ENCODE peak calls at places on chromosome 5, in seven cellular contexts. One of them, this sample, is unnamed.

GRCh38 chr5:149434162-149435014 is 55.3 kb upstream of the IL17B start:
- DNase-seq in A549: peak; percentile 61
- DNase-seq in IMR-90: peak; percentile 82
- DNase-seq in K562: peak; percentile 76
- DNase-seq in SK-N-SH: peak; percentile 88
- DNase-seq in HepG2: no peak
- DNase-seq in GM12878: no peak
- DNase-seq in this sample: peak; percentile 62

GRCh38 chr5:176553260-176554085 is 4.3 kb downstream of the CDHR2 start:
- DNase-seq in A549: peak; percentile 48
- DNase-seq in IMR-90: no peak
- DNase-seq in K562: no peak
- DNase-seq in SK-N-SH: no peak
- DNase-seq in HepG2: no peak
- DNase-seq in GM12878: no peak
- DNase-seq in this sample: no peak

GRCh38 chr5:127599847-127600246 is 49.0 kb upstream of the CTXN3 start:
- DNase-seq in A549: no peak
- DNase-seq in IMR-90: no peak
- DNase-seq in K562: no peak
- DNase-seq in SK-N-SH: no peak
- DNase-seq in HepG2: no peak
- DNase-seq in GM12878: no peak
- DNase-seq in this sample: no peak

GRCh38 chr5:157241483-157241882 is 24.4 kb upstream of the CYFIP2 start:
- DNase-seq in A549: no peak
- DNase-seq in IMR-90: peak; percentile 30
- DNase-seq in K562: no peak
- DNase-seq in SK-N-SH: no peak
- DNase-seq in HepG2: no peak
- DNase-seq in GM12878: no peak
- DNase-seq in this sample: no peak

GRCh38 chr5:140358738-140359310 is 1.2 kb upstream of the SLC4A9 start:
- DNase-seq in A549: peak; percentile 51
- DNase-seq in IMR-90: peak; percentile 51
- DNase-seq in K562: no peak
- DNase-seq in SK-N-SH: peak; percentile 50
- DNase-seq in HepG2: peak; percentile 37
- DNase-seq in GM12878: no peak
- DNase-seq in this sample: no peak

GRCh38 chr5:14405706-14406553 is 175.7 kb upstream of the OTULINL start:
- DNase-seq in A549: no peak
- DNase-seq in IMR-90: no peak
- DNase-seq in K562: no peak
- DNase-seq in SK-N-SH: no peak
- DNase-seq in HepG2: no peak
- DNase-seq in GM12878: no peak
- DNase-seq in this sample: no peak

GRCh38 chr5:154714271-154714986 is 40.7 kb upstream of the LARP1 start:
- DNase-seq in A549: no peak
- DNase-seq in IMR-90: peak; percentile 77
- DNase-seq in K562: no peak
- DNase-seq in SK-N-SH: no peak
- DNase-seq in HepG2: peak; percentile 66
- DNase-seq in GM12878: peak; percentile 32
- DNase-seq in this sample: no peak

GRCh38 chr5:149466457-149466972 is 84.7 kb downstream of the CSNK1A1 start:
- DNase-seq in A549: peak; percentile 65
- DNase-seq in IMR-90: peak; percentile 95
- DNase-seq in K562: peak; percentile 81
- DNase-seq in SK-N-SH: no peak
- DNase-seq in HepG2: no peak
- DNase-seq in GM12878: no peak
- DNase-seq in this sample: no peak

GRCh38 chr5:40383719-40384651 is 295.7 kb upstream of the PTGER4 start:
- DNase-seq in A549: peak; percentile 23
- DNase-seq in IMR-90: peak; percentile 87
- DNase-seq in K562: no peak
- DNase-seq in SK-N-SH: no peak
- DNase-seq in HepG2: no peak
- DNase-seq in GM12878: no peak
- DNase-seq in this sample: no peak

GRCh38 chr5:4295663-4296339 is 700.2 kb downstream of the IRX1 start:
- DNase-seq in A549: no peak
- DNase-seq in IMR-90: no peak
- DNase-seq in K562: peak; percentile 6
- DNase-seq in SK-N-SH: peak; percentile 45
- DNase-seq in HepG2: no peak
- DNase-seq in GM12878: no peak
- DNase-seq in this sample: peak; percentile 69

GRCh38 chr5:134125195-134126015 is 10.9 kb downstream of the TCF7 start:
- DNase-seq in A549: no peak
- DNase-seq in IMR-90: peak; percentile 96
- DNase-seq in K562: no peak
- DNase-seq in SK-N-SH: peak; percentile 82
- DNase-seq in HepG2: no peak
- DNase-seq in GM12878: no peak
- DNase-seq in this sample: no peak

GRCh38 chr5:122434120-122434519 is 122.1 kb downstream of the SNCAIP start:
- DNase-seq in A549: no peak
- DNase-seq in IMR-90: no peak
- DNase-seq in K562: no peak
- DNase-seq in SK-N-SH: no peak
- DNase-seq in HepG2: no peak
- DNase-seq in GM12878: no peak
- DNase-seq in this sample: no peak

GRCh38 chr5:136026636-136027035 is 2.2 kb upstream of the TGFBI start:
- DNase-seq in A549: no peak
- DNase-seq in IMR-90: no peak
- DNase-seq in K562: no peak
- DNase-seq in SK-N-SH: no peak
- DNase-seq in HepG2: no peak
- DNase-seq in GM12878: no peak
- DNase-seq in this sample: no peak

GRCh38 chr5:132475939-132476852 is 14.4 kb downstream of the IRF1 start:
- DNase-seq in A549: no peak
- DNase-seq in IMR-90: no peak
- DNase-seq in K562: no peak
- DNase-seq in SK-N-SH: no peak
- DNase-seq in HepG2: peak; percentile 83
- DNase-seq in GM12878: no peak
- DNase-seq in this sample: no peak

GRCh38 chr5:145347026-145347616 is 488.0 kb downstream of the PRELID2 start:
- DNase-seq in A549: peak; percentile 36
- DNase-seq in IMR-90: peak; percentile 72
- DNase-seq in K562: peak; percentile 0
- DNase-seq in SK-N-SH: peak; percentile 24
- DNase-seq in HepG2: peak; percentile 9
- DNase-seq in GM12878: no peak
- DNase-seq in this sample: no peak

GRCh38 chr5:72107874-72108199 is 562 bp downstream of the MAP1B start:
- DNase-seq in A549: peak; percentile 55
- DNase-seq in IMR-90: no peak
- DNase-seq in K562: peak; percentile 78
- DNase-seq in SK-N-SH: no peak
- DNase-seq in HepG2: no peak
- DNase-seq in GM12878: no peak
- DNase-seq in this sample: no peak

GRCh38 chr5:34045996-34046395 is 3.0 kb upstream of the C1QTNF3 start:
- DNase-seq in A549: peak; percentile 22
- DNase-seq in IMR-90: peak; percentile 82
- DNase-seq in K562: no peak
- DNase-seq in SK-N-SH: no peak
- DNase-seq in HepG2: peak; percentile 38
- DNase-seq in GM12878: no peak
- DNase-seq in this sample: no peak

GRCh38 chr5:94893404-94894145 is 275.1 kb downstream of the SLF1 start:
- DNase-seq in A549: peak; percentile 12
- DNase-seq in IMR-90: peak; percentile 4
- DNase-seq in K562: peak; percentile 24
- DNase-seq in SK-N-SH: peak; percentile 47
- DNase-seq in HepG2: no peak
- DNase-seq in GM12878: no peak
- DNase-seq in this sample: no peak

GRCh38 chr5:1196562-1196961 is 4.8 kb upstream of the SLC6A19 start:
- DNase-seq in A549: no peak
- DNase-seq in IMR-90: no peak
- DNase-seq in K562: no peak
- DNase-seq in SK-N-SH: no peak
- DNase-seq in HepG2: no peak
- DNase-seq in GM12878: no peak
- DNase-seq in this sample: no peak
- TF ChIP-seq RFX5 in A549: no peak
- TF ChIP-seq RFX5 in IMR-90: no peak
- TF ChIP-seq RFX5 in K562: no peak
- TF ChIP-seq RFX5 in SK-N-SH: no peak
- TF ChIP-seq RFX5 in HepG2: no peak
- TF ChIP-seq RFX5 in GM12878: no peak
- TF ChIP-seq RFX5 in this sample: no peak

GRCh38 chr5:167661605-167662004 is 629.8 kb upstream of the WWC1 start:
- DNase-seq in A549: no peak
- DNase-seq in IMR-90: no peak
- DNase-seq in K562: no peak
- DNase-seq in SK-N-SH: no peak
- DNase-seq in HepG2: no peak
- DNase-seq in GM12878: no peak
- DNase-seq in this sample: no peak

GRCh38 chr5:167658890-167659289 is 632.6 kb upstream of the WWC1 start:
- DNase-seq in A549: no peak
- DNase-seq in IMR-90: peak; percentile 12
- DNase-seq in K562: no peak
- DNase-seq in SK-N-SH: no peak
- DNase-seq in HepG2: no peak
- DNase-seq in GM12878: no peak
- DNase-seq in this sample: no peak

GRCh38 chr5:167665841-167666375 is 625.5 kb upstream of the WWC1 start:
- DNase-seq in A549: no peak
- DNase-seq in IMR-90: no peak
- DNase-seq in K562: no peak
- DNase-seq in SK-N-SH: no peak
- DNase-seq in HepG2: no peak
- DNase-seq in GM12878: no peak
- DNase-seq in this sample: no peak

DNA sequence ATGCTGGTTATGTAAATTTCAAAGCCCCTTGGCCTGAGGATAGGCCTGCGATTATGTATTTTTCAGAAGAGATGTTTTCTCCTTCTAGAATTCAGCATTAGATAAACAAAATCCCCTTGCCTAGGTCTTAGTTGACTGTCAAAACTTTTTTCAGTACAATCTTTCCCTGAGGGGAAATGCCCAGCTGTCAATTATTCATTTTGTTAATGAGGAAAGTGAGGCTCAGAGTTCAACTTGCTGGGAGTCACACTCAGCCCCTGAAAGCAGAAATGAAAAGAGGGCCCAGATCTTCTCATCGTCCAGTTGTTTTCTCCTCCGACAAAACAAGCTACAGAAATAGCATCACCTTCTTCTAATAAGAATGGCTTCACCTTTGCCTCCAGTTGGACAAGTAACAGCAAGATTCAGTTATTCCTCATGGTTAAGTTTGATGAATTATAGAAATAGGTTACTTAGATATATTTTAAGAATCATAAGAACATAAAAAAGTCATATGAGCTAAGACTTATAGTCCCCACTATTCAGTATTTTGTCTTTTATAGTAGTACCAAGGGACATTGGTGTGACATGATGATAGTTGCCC is 627.1 kb upstream of the WWC1 start:
- DNase-seq in A549: no peak
- DNase-seq in IMR-90: no peak
- DNase-seq in K562: no peak
- DNase-seq in SK-N-SH: no peak
- DNase-seq in HepG2: no peak
- DNase-seq in GM12878: peak; percentile 15
- DNase-seq in this sample: no peak
- TF ChIP-seq RFX5 in A549: no peak
- TF ChIP-seq RFX5 in IMR-90: no peak
- TF ChIP-seq RFX5 in K562: no peak
- TF ChIP-seq RFX5 in SK-N-SH: no peak
- TF ChIP-seq RFX5 in HepG2: no peak
- TF ChIP-seq RFX5 in GM12878: no peak
- TF ChIP-seq RFX5 in this sample: no peak

DNA sequence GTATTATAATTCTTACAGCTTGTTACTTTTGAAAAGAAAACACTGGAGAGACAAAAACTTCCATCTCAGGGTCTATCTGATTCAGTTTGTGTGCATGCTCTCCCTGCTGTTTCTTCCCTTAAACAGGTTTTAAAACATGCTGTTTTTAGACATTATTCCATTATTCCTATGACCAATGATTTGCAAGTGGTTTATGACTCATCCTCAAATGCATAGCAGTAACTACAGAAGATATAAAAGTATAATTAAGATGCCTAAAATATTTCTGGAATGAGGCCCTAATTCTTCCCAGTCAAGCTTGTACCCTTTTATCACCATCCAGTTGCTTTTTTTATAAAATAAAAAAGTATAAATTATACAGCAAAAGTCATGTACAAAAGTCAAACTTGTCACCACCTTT is 3.7 kb downstream of the DTWD2 start:
- DNase-seq in A549: no peak
- DNase-seq in IMR-90: peak; percentile 65
- DNase-seq in K562: no peak
- DNase-seq in SK-N-SH: no peak
- DNase-seq in HepG2: no peak
- DNase-seq in GM12878: no peak
- DNase-seq in this sample: no peak
- TF ChIP-seq RFX5 in A549: no peak
- TF ChIP-seq RFX5 in IMR-90: no peak
- TF ChIP-seq RFX5 in K562: no peak
- TF ChIP-seq RFX5 in SK-N-SH: no peak
- TF ChIP-seq RFX5 in HepG2: no peak
- TF ChIP-seq RFX5 in GM12878: no peak
- TF ChIP-seq RFX5 in this sample: no peak

DNA sequence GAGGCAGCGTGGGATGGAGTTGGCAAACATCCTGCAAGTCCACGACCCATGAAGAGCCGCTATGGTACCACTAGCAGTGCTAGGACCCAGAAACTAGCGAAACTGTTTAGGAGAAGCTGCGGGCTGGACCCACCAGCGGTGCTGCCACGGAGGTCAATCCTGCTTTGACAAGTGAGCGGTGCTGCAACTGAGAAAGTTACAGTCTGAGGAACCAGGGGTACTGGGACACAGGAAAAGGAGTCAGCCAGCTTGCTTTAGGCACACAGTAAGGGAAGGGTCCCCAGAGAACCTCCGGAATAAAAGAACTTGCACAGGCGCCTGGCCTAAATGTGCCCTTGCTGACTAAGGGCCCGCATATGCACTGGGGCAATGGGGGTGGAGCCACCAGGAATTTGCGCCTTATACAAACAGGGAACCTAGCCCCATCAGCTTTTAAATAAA is 23.6 kb upstream of the ANXA2R start:
- DNase-seq in A549: peak; percentile 76
- DNase-seq in IMR-90: no peak
- DNase-seq in K562: peak; percentile 76
- DNase-seq in SK-N-SH: no peak
- DNase-seq in HepG2: no peak
- DNase-seq in GM12878: no peak
- DNase-seq in this sample: no peak
- TF ChIP-seq RFX5 in A549: no peak
- TF ChIP-seq RFX5 in IMR-90: no peak
- TF ChIP-seq RFX5 in K562: no peak
- TF ChIP-seq RFX5 in SK-N-SH: no peak
- TF ChIP-seq RFX5 in HepG2: no peak
- TF ChIP-seq RFX5 in GM12878: no peak
- TF ChIP-seq RFX5 in this sample: no peak